ENCODE peak calls at places on chromosome 7, in seven cellular contexts. One of them, this sample, is unnamed.

GRCh38 chr7:13321321-13321720 is 633.9 kb downstream of the ARL4A start:
- DNase-seq in HCT116: no peak
- DNase-seq in GM12878: no peak
- DNase-seq in SK-N-SH: no peak
- DNase-seq in HepG2: no peak
- DNase-seq in K562: no peak
- DNase-seq in H1: no peak
- DNase-seq in this sample: no peak

GRCh38 chr7:16347461-16348192 is 73.7 kb downstream of the CRPPA start:
- DNase-seq in HCT116: no peak
- DNase-seq in GM12878: no peak
- DNase-seq in SK-N-SH: no peak
- DNase-seq in HepG2: no peak
- DNase-seq in K562: peak; percentile 45
- DNase-seq in H1: no peak
- DNase-seq in this sample: no peak

GRCh38 chr7:11847336-11847735 is 15.3 kb upstream of the THSD7A start:
- DNase-seq in HCT116: no peak
- DNase-seq in GM12878: no peak
- DNase-seq in SK-N-SH: no peak
- DNase-seq in HepG2: no peak
- DNase-seq in K562: no peak
- DNase-seq in H1: no peak
- DNase-seq in this sample: no peak

GRCh38 chr7:21355406-21355874 is 72.4 kb upstream of the SP4 start:
- DNase-seq in HCT116: no peak
- DNase-seq in GM12878: peak; percentile 97
- DNase-seq in SK-N-SH: no peak
- DNase-seq in HepG2: no peak
- DNase-seq in K562: peak; percentile 44
- DNase-seq in H1: no peak
- DNase-seq in this sample: no peak

GRCh38 chr7:119090851-119091250 is 866.3 kb downstream of the ANKRD7 start:
- DNase-seq in HCT116: peak; percentile 7
- DNase-seq in GM12878: no peak
- DNase-seq in SK-N-SH: no peak
- DNase-seq in HepG2: no peak
- DNase-seq in K562: no peak
- DNase-seq in H1: no peak
- DNase-seq in this sample: no peak

GRCh38 chr7:33108591-33108930 is 643 bp downstream of the RP9 start:
- DNase-seq in HCT116: no peak
- DNase-seq in GM12878: no peak
- DNase-seq in SK-N-SH: peak; percentile 42
- DNase-seq in HepG2: no peak
- DNase-seq in K562: no peak
- DNase-seq in H1: no peak
- DNase-seq in this sample: no peak

GRCh38 chr7:5283421-5284303 is 919 bp downstream of the SLC29A4 start:
- DNase-seq in HCT116: no peak
- DNase-seq in GM12878: no peak
- DNase-seq in SK-N-SH: peak; percentile 86
- DNase-seq in HepG2: peak; percentile 9
- DNase-seq in K562: no peak
- DNase-seq in H1: no peak
- DNase-seq in this sample: no peak

GRCh38 chr7:43513236-43513635 is 69.7 kb upstream of the STK17A start:
- DNase-seq in HCT116: no peak
- DNase-seq in GM12878: no peak
- DNase-seq in SK-N-SH: no peak
- DNase-seq in HepG2: no peak
- DNase-seq in K562: no peak
- DNase-seq in H1: no peak
- DNase-seq in this sample: no peak

GRCh38 chr7:89602984-89603383 is 551.3 kb upstream of the STEAP1 start:
- DNase-seq in HCT116: no peak
- DNase-seq in GM12878: no peak
- DNase-seq in SK-N-SH: no peak
- DNase-seq in HepG2: no peak
- DNase-seq in K562: no peak
- DNase-seq in H1: no peak
- DNase-seq in this sample: no peak

GRCh38 chr7:151663382-151664100 is 143.8 kb upstream of the RHEB start:
- DNase-seq in HCT116: no peak
- DNase-seq in GM12878: no peak
- DNase-seq in SK-N-SH: no peak
- DNase-seq in HepG2: no peak
- DNase-seq in K562: no peak
- DNase-seq in H1: no peak
- DNase-seq in this sample: no peak

GRCh38 chr7:116499168-116500070 is at the start of gene CAV2:
- DNase-seq in HCT116: peak; percentile 74
- DNase-seq in GM12878: no peak
- DNase-seq in SK-N-SH: peak; percentile 64
- DNase-seq in HepG2: no peak
- DNase-seq in K562: peak; percentile 91
- DNase-seq in H1: peak; percentile 69
- DNase-seq in this sample: no peak

GRCh38 chr7:92763636-92764423 is 72.5 kb downstream of the CDK6 start:
- DNase-seq in HCT116: peak; percentile 90
- DNase-seq in GM12878: no peak
- DNase-seq in SK-N-SH: no peak
- DNase-seq in HepG2: peak; percentile 63
- DNase-seq in K562: peak; percentile 49
- DNase-seq in H1: peak; percentile 70
- DNase-seq in this sample: peak; percentile 7

GRCh38 chr7:144854839-144855424 is 19.1 kb upstream of the TPK1 start:
- DNase-seq in HCT116: peak; percentile 42
- DNase-seq in GM12878: no peak
- DNase-seq in SK-N-SH: peak; percentile 47
- DNase-seq in HepG2: peak; percentile 4
- DNase-seq in K562: peak; percentile 22
- DNase-seq in H1: no peak
- DNase-seq in this sample: peak; percentile 59

GRCh38 chr7:45920543-45921380 is at the start of gene IGFBP3:
- DNase-seq in HCT116: no peak
- DNase-seq in GM12878: no peak
- DNase-seq in SK-N-SH: peak; percentile 90
- DNase-seq in HepG2: no peak
- DNase-seq in K562: no peak
- DNase-seq in H1: peak; percentile 76
- DNase-seq in this sample: peak; percentile 73

GRCh38 chr7:2307690-2308107 is 6.5 kb downstream of the SNX8 start:
- DNase-seq in HCT116: no peak
- DNase-seq in GM12878: peak; percentile 77
- DNase-seq in SK-N-SH: peak; percentile 14
- DNase-seq in HepG2: no peak
- DNase-seq in K562: no peak
- DNase-seq in H1: no peak
- DNase-seq in this sample: no peak

GRCh38 chr7:2655870-2656614 is 24.3 kb downstream of the TTYH3 start:
- DNase-seq in HCT116: no peak
- DNase-seq in GM12878: no peak
- DNase-seq in SK-N-SH: no peak
- DNase-seq in HepG2: no peak
- DNase-seq in K562: no peak
- DNase-seq in H1: no peak
- DNase-seq in this sample: no peak

GRCh38 chr7:159015081-159015893 is 129.4 kb downstream of the VIPR2 start:
- DNase-seq in HCT116: no peak
- DNase-seq in GM12878: no peak
- DNase-seq in SK-N-SH: no peak
- DNase-seq in HepG2: no peak
- DNase-seq in K562: no peak
- DNase-seq in H1: no peak
- DNase-seq in this sample: no peak

GRCh38 chr7:123995617-123996326 is 37.1 kb downstream of the TMEM229A start:
- DNase-seq in HCT116: no peak
- DNase-seq in GM12878: no peak
- DNase-seq in SK-N-SH: no peak
- DNase-seq in HepG2: no peak
- DNase-seq in K562: no peak
- DNase-seq in H1: no peak
- DNase-seq in this sample: no peak

GRCh38 chr7:22422831-22423615 is 66.1 kb upstream of the RAPGEF5 start:
- DNase-seq in HCT116: no peak
- DNase-seq in GM12878: no peak
- DNase-seq in SK-N-SH: no peak
- DNase-seq in HepG2: no peak
- DNase-seq in K562: no peak
- DNase-seq in H1: no peak
- DNase-seq in this sample: no peak

GRCh38 chr7:128136215-128136597 is 104.9 kb upstream of the LEP start:
- DNase-seq in HCT116: no peak
- DNase-seq in GM12878: no peak
- DNase-seq in SK-N-SH: peak; percentile 78
- DNase-seq in HepG2: no peak
- DNase-seq in K562: no peak
- DNase-seq in H1: peak; percentile 75
- DNase-seq in this sample: no peak

GRCh38 chr7:155187061-155187785 is 110.5 kb upstream of the INSIG1 start:
- DNase-seq in HCT116: no peak
- DNase-seq in GM12878: no peak
- DNase-seq in SK-N-SH: no peak
- DNase-seq in HepG2: no peak
- DNase-seq in K562: no peak
- DNase-seq in H1: no peak
- DNase-seq in this sample: no peak

GRCh38 chr7:137975223-137975622 is 26.7 kb downstream of the CREB3L2 start:
- DNase-seq in HCT116: no peak
- DNase-seq in GM12878: no peak
- DNase-seq in SK-N-SH: no peak
- DNase-seq in HepG2: no peak
- DNase-seq in K562: no peak
- DNase-seq in H1: no peak
- DNase-seq in this sample: no peak

GRCh38 chr7:47557317-47557985 is 24.5 kb downstream of the TNS3 start:
- DNase-seq in HCT116: no peak
- DNase-seq in GM12878: no peak
- DNase-seq in SK-N-SH: no peak
- DNase-seq in HepG2: no peak
- DNase-seq in K562: no peak
- DNase-seq in H1: no peak
- DNase-seq in this sample: no peak

DNA sequence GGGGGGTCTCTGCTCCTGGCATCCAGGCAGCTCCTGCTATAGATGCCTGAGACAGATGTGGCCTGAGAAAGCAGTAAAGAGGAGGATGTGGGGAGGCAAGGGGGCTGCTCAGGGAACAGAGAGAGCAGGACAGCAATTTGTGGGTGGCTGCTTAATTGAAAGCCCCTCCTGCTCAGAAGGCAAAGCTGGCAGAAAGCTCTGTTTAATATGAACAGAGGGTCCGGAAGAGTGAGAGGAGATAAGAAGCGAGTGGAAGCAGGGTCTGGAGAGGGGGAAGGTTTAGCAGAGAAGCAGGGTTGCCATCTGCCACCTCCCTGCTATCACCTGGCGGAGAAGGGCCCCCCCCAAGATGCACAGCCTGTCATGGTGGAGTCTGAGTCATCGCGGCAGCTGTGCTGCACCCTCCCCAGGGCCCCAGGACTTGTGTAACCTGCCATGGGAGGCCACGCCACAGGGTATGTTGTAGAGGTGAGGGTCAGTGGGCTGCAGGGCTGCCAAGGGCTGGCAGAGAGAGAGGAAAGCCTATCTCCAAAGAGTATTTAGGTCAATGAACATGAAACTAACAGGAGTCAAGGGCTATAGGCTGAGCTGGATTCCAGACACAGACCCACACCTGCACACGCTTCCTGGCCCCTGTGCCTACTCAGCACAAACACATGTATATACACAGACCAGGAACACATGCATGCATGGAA is 1109.8 kb upstream of the AUTS2 start:
- DNase-seq in HCT116: no peak
- DNase-seq in GM12878: no peak
- DNase-seq in SK-N-SH: peak; percentile 67
- DNase-seq in HepG2: no peak
- DNase-seq in K562: no peak
- DNase-seq in H1: no peak
- DNase-seq in this sample: no peak
- TF ChIP-seq JUND in HCT116: no peak
- TF ChIP-seq JUND in GM12878: no peak
- TF ChIP-seq JUND in SK-N-SH: no peak
- TF ChIP-seq JUND in HepG2: no peak
- TF ChIP-seq JUND in K562: no peak
- TF ChIP-seq JUND in H1: no peak
- TF ChIP-seq JUND in this sample: no peak

GRCh38 chr7:55005241-55005836 is 13.5 kb upstream of the EGFR start:
- DNase-seq in HCT116: no peak
- DNase-seq in GM12878: no peak
- DNase-seq in SK-N-SH: no peak
- DNase-seq in HepG2: no peak
- DNase-seq in K562: no peak
- DNase-seq in H1: no peak
- DNase-seq in this sample: no peak

GRCh38 chr7:55004579-55004978 is 14.2 kb upstream of the EGFR start:
- DNase-seq in HCT116: no peak
- DNase-seq in GM12878: no peak
- DNase-seq in SK-N-SH: no peak
- DNase-seq in HepG2: no peak
- DNase-seq in K562: no peak
- DNase-seq in H1: no peak
- DNase-seq in this sample: no peak

DNA sequence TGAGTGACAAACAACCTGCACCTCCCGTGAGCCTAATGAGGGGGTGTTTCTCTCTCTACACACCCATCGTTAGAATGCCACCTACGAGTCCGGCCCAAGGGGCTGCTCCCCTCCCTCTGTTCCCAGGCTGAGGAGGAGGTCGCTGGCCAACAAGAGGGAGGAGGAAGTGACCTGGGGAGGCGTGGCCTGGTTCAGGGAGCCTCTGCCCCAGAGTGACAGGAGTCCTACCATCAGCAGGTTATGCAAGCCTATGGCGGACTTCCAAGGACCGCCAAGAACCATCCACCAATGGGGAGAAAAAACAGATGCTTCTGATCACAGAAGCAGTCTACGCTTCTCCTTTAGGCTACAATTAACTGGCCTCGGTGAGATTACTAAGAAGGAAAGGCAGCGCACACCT is 12.3 kb upstream of the EGFR start:
- DNase-seq in HCT116: no peak
- DNase-seq in GM12878: no peak
- DNase-seq in SK-N-SH: no peak
- DNase-seq in HepG2: no peak
- DNase-seq in K562: no peak
- DNase-seq in H1: no peak
- DNase-seq in this sample: no peak
- TF ChIP-seq JUND in HCT116: no peak
- TF ChIP-seq JUND in GM12878: no peak
- TF ChIP-seq JUND in SK-N-SH: no peak
- TF ChIP-seq JUND in HepG2: no peak
- TF ChIP-seq JUND in K562: no peak
- TF ChIP-seq JUND in H1: no peak
- TF ChIP-seq JUND in this sample: no peak

GRCh38 chr7:131071786-131072504 is 255.7 kb upstream of the MKLN1 start:
- DNase-seq in HCT116: no peak
- DNase-seq in GM12878: no peak
- DNase-seq in SK-N-SH: peak; percentile 37
- DNase-seq in HepG2: no peak
- DNase-seq in K562: peak; percentile 71
- DNase-seq in H1: no peak
- DNase-seq in this sample: peak; percentile 97
- TF ChIP-seq JUND in HCT116: no peak
- TF ChIP-seq JUND in GM12878: no peak
- TF ChIP-seq JUND in SK-N-SH: no peak
- TF ChIP-seq JUND in HepG2: no peak
- TF ChIP-seq JUND in K562: no peak
- TF ChIP-seq JUND in H1: no peak
- TF ChIP-seq JUND in this sample: no peak

GRCh38 chr7:34463830-34464229 is 194.2 kb upstream of the NPSR1 start:
- DNase-seq in HCT116: peak; percentile 42
- DNase-seq in GM12878: no peak
- DNase-seq in SK-N-SH: no peak
- DNase-seq in HepG2: peak; percentile 11
- DNase-seq in K562: no peak
- DNase-seq in H1: no peak
- DNase-seq in this sample: peak; percentile 83
- TF ChIP-seq JUND in HCT116: peak; percentile 83
- TF ChIP-seq JUND in GM12878: no peak
- TF ChIP-seq JUND in SK-N-SH: no peak
- TF ChIP-seq JUND in HepG2: no peak
- TF ChIP-seq JUND in K562: no peak
- TF ChIP-seq JUND in H1: no peak
- TF ChIP-seq JUND in this sample: peak; percentile 73